ENCODE peak calls at places on chromosomes 13 and 19, in eight cellular contexts. One of them, this sample, is unnamed.

GRCh38 chr19:56098731-56099577 is 22.1 kb downstream of the ZNF787 start:
- DNase-seq in HCT116: no peak
- DNase-seq in transverse colon: no peak
- DNase-seq in ovary: no peak
- DNase-seq in heart left ventricle: no peak
- DNase-seq in body of pancreas: no peak
- DNase-seq in suprapubic skin: no peak
- DNase-seq in lower leg skin: no peak
- DNase-seq in this sample: no peak

GRCh38 chr13:68050746-68051145 is 820.6 kb upstream of the PCDH9 start:
- DNase-seq in HCT116: no peak
- DNase-seq in transverse colon: no peak
- DNase-seq in ovary: no peak
- DNase-seq in heart left ventricle: no peak
- DNase-seq in body of pancreas: no peak
- DNase-seq in suprapubic skin: no peak
- DNase-seq in lower leg skin: no peak
- DNase-seq in this sample: no peak

GRCh38 chr19:12828494-12828893 is 5.9 kb downstream of the RTBDN start:
- DNase-seq in HCT116: no peak
- DNase-seq in transverse colon: peak; percentile 67
- DNase-seq in ovary: no peak
- DNase-seq in heart left ventricle: no peak
- DNase-seq in body of pancreas: peak; percentile 65
- DNase-seq in suprapubic skin: no peak
- DNase-seq in lower leg skin: no peak
- DNase-seq in this sample: peak; percentile 49

GRCh38 chr13:30985637-30986205 is 53.3 kb downstream of the TEX26 start:
- DNase-seq in HCT116: no peak
- DNase-seq in transverse colon: no peak
- DNase-seq in ovary: no peak
- DNase-seq in heart left ventricle: no peak
- DNase-seq in body of pancreas: no peak
- DNase-seq in suprapubic skin: no peak
- DNase-seq in lower leg skin: no peak
- DNase-seq in this sample: no peak

GRCh38 chr19:18294467-18294864 is 13.0 kb upstream of the JUND start:
- DNase-seq in HCT116: no peak
- DNase-seq in transverse colon: peak; percentile 69
- DNase-seq in ovary: peak; percentile 64
- DNase-seq in heart left ventricle: no peak
- DNase-seq in body of pancreas: peak; percentile 54
- DNase-seq in suprapubic skin: no peak
- DNase-seq in lower leg skin: peak; percentile 69
- DNase-seq in this sample: peak; percentile 66

GRCh38 chr13:50809133-50810090 is 34.1 kb downstream of the DLEU7 start:
- DNase-seq in HCT116: no peak
- DNase-seq in transverse colon: no peak
- DNase-seq in ovary: no peak
- DNase-seq in heart left ventricle: no peak
- DNase-seq in body of pancreas: no peak
- DNase-seq in suprapubic skin: no peak
- DNase-seq in lower leg skin: no peak
- DNase-seq in this sample: no peak

GRCh38 chr19:4537953-4538600 is 1.8 kb downstream of the LRG1 start:
- DNase-seq in HCT116: no peak
- DNase-seq in transverse colon: no peak
- DNase-seq in ovary: no peak
- DNase-seq in heart left ventricle: no peak
- DNase-seq in body of pancreas: no peak
- DNase-seq in suprapubic skin: no peak
- DNase-seq in lower leg skin: no peak
- DNase-seq in this sample: no peak

GRCh38 chr13:52127783-52128702 is 830 bp downstream of the NEK5 start:
- DNase-seq in HCT116: peak; percentile 63
- DNase-seq in transverse colon: peak; percentile 71
- DNase-seq in ovary: peak; percentile 54
- DNase-seq in heart left ventricle: no peak
- DNase-seq in body of pancreas: peak; percentile 72
- DNase-seq in suprapubic skin: no peak
- DNase-seq in lower leg skin: peak; percentile 48
- DNase-seq in this sample: peak; percentile 67

GRCh38 chr19:17296278-17296677 is 6.9 kb downstream of the ABHD8 start:
- DNase-seq in HCT116: no peak
- DNase-seq in transverse colon: no peak
- DNase-seq in ovary: no peak
- DNase-seq in heart left ventricle: no peak
- DNase-seq in body of pancreas: no peak
- DNase-seq in suprapubic skin: no peak
- DNase-seq in lower leg skin: no peak
- DNase-seq in this sample: no peak

GRCh38 chr19:15633122-15633521 is 7.6 kb upstream of the CYP4F3 start:
- DNase-seq in HCT116: no peak
- DNase-seq in transverse colon: no peak
- DNase-seq in ovary: no peak
- DNase-seq in heart left ventricle: no peak
- DNase-seq in body of pancreas: no peak
- DNase-seq in suprapubic skin: no peak
- DNase-seq in lower leg skin: no peak
- DNase-seq in this sample: no peak

GRCh38 chr13:20002766-20003165 is 44.2 kb downstream of the ZMYM2 start:
- DNase-seq in HCT116: no peak
- DNase-seq in transverse colon: no peak
- DNase-seq in ovary: no peak
- DNase-seq in heart left ventricle: no peak
- DNase-seq in body of pancreas: no peak
- DNase-seq in suprapubic skin: no peak
- DNase-seq in lower leg skin: no peak
- DNase-seq in this sample: no peak

GRCh38 chr13:20001351-20001750 is 42.8 kb downstream of the ZMYM2 start:
- DNase-seq in HCT116: no peak
- DNase-seq in transverse colon: no peak
- DNase-seq in ovary: no peak
- DNase-seq in heart left ventricle: no peak
- DNase-seq in body of pancreas: no peak
- DNase-seq in suprapubic skin: no peak
- DNase-seq in lower leg skin: no peak
- DNase-seq in this sample: no peak

GRCh38 chr13:19998960-19999359 is 40.4 kb downstream of the ZMYM2 start:
- DNase-seq in HCT116: no peak
- DNase-seq in transverse colon: no peak
- DNase-seq in ovary: no peak
- DNase-seq in heart left ventricle: no peak
- DNase-seq in body of pancreas: no peak
- DNase-seq in suprapubic skin: no peak
- DNase-seq in lower leg skin: no peak
- DNase-seq in this sample: no peak

DNA sequence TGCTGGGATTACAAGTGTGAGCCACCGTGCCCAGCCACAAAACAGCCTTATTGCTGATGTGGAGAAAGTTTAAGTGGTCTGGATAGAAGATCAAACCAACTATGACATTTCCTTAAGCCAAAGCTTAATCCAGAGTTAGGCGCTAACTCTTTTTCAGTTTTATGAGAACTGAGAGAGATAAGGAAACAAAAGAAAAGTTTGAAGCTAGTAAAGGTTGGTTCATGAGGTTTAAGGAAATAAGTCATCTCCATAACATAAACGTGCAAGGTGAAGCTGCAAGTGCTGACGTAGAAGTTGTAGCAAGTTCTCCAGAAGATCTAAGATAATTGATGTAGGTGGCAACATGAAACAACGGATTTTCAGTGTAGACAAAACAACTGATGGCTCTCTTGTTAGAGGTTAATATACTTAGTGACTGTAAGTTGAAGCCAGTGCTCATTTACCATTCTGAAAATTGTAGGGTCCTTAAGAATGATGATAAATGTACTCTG is 41.6 kb downstream of the ZMYM2 start:
- DNase-seq in HCT116: no peak
- DNase-seq in transverse colon: no peak
- DNase-seq in ovary: no peak
- DNase-seq in heart left ventricle: no peak
- DNase-seq in body of pancreas: no peak
- DNase-seq in suprapubic skin: no peak
- DNase-seq in lower leg skin: no peak
- DNase-seq in this sample: no peak
- TF ChIP-seq POLR2A in HCT116: no peak
- TF ChIP-seq POLR2A in transverse colon: no peak
- TF ChIP-seq POLR2A in ovary: no peak
- TF ChIP-seq POLR2A in heart left ventricle: no peak
- TF ChIP-seq POLR2A in body of pancreas: no peak
- TF ChIP-seq POLR2A in suprapubic skin: no peak
- TF ChIP-seq POLR2A in lower leg skin: no peak
- TF ChIP-seq POLR2A in this sample: no peak

GRCh38 chr19:50050406-50051223 is 24.8 kb downstream of the ZNF473 start:
- DNase-seq in HCT116: no peak
- DNase-seq in transverse colon: peak; percentile 81
- DNase-seq in ovary: peak; percentile 64
- DNase-seq in heart left ventricle: peak; percentile 89
- DNase-seq in body of pancreas: peak; percentile 70
- DNase-seq in suprapubic skin: peak; percentile 91
- DNase-seq in lower leg skin: peak; percentile 82
- DNase-seq in this sample: peak; percentile 55
- TF ChIP-seq POLR2A in HCT116: no peak
- TF ChIP-seq POLR2A in transverse colon: no peak
- TF ChIP-seq POLR2A in ovary: no peak
- TF ChIP-seq POLR2A in heart left ventricle: no peak
- TF ChIP-seq POLR2A in body of pancreas: peak; percentile 15
- TF ChIP-seq POLR2A in suprapubic skin: no peak
- TF ChIP-seq POLR2A in lower leg skin: no peak
- TF ChIP-seq POLR2A in this sample: no peak

GRCh38 chr19:19321143-19321577 is 531 bp downstream of the MAU2 start:
- DNase-seq in HCT116: no peak
- DNase-seq in transverse colon: peak; percentile 19
- DNase-seq in ovary: no peak
- DNase-seq in heart left ventricle: no peak
- DNase-seq in body of pancreas: no peak
- DNase-seq in suprapubic skin: no peak
- DNase-seq in lower leg skin: no peak
- DNase-seq in this sample: no peak

GRCh38 chr19:19324059-19324755 is 3.6 kb downstream of the MAU2 start:
- DNase-seq in HCT116: no peak
- DNase-seq in transverse colon: no peak
- DNase-seq in ovary: no peak
- DNase-seq in heart left ventricle: no peak
- DNase-seq in body of pancreas: no peak
- DNase-seq in suprapubic skin: no peak
- DNase-seq in lower leg skin: no peak
- DNase-seq in this sample: no peak

GRCh38 chr19:19316082-19316481 is 4.2 kb downstream of the SUGP1 start:
- DNase-seq in HCT116: no peak
- DNase-seq in transverse colon: no peak
- DNase-seq in ovary: no peak
- DNase-seq in heart left ventricle: no peak
- DNase-seq in body of pancreas: no peak
- DNase-seq in suprapubic skin: no peak
- DNase-seq in lower leg skin: no peak
- DNase-seq in this sample: no peak

GRCh38 chr19:19319725-19320361 is 466 bp downstream of the SUGP1 start:
- DNase-seq in HCT116: no peak
- DNase-seq in transverse colon: peak; percentile 10
- DNase-seq in ovary: no peak
- DNase-seq in heart left ventricle: no peak
- DNase-seq in body of pancreas: no peak
- DNase-seq in suprapubic skin: no peak
- DNase-seq in lower leg skin: no peak
- DNase-seq in this sample: no peak

DNA sequence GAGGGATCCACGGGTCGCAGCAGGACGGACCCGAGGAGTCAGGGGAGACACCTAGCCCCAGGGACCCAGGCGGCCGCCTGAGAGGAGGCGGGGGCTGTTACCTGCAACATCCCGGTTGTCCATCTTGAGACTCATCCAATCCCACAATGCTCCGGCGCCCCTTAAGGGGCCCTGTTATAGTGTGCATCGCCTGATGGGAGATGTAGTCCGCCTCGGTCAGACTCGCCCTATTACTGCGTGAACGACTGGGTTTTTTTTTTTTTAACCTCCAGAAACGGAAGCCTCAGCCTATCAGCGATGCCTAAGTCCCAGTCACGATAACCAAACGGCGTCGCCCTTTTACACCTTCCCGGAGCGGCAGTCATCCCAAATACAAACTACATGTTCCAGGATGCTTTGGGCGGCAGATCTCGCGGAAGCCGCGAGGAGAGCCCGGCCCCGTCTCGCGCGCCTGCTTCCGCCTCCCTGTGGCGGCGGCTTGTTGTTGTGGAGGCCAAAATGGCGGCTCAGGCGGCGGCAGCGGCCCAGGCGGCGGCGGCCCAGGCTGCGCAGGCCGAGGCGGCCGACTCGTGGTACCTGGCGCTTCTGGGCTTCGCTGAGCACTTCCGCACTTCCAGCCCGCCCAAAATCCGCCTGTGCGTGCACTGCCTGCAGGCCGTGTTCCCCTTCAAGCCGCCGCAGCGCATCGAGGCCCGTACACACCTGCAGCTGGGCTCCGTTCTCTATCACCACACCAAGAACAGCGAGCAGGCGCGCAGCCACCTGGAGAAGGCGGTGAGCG is at the start of the genes MAU2 and SUGP1:
- DNase-seq in HCT116: peak; percentile 87
- DNase-seq in transverse colon: peak; percentile 92
- DNase-seq in ovary: peak; percentile 86
- DNase-seq in heart left ventricle: peak; percentile 92
- DNase-seq in body of pancreas: peak; percentile 89
- DNase-seq in suprapubic skin: peak; percentile 91
- DNase-seq in lower leg skin: peak; percentile 87
- DNase-seq in this sample: peak; percentile 90
- TF ChIP-seq POLR2A in HCT116: peak; percentile 72
- TF ChIP-seq POLR2A in transverse colon: peak; percentile 60
- TF ChIP-seq POLR2A in ovary: peak; percentile 20
- TF ChIP-seq POLR2A in heart left ventricle: peak; percentile 45
- TF ChIP-seq POLR2A in body of pancreas: peak; percentile 70
- TF ChIP-seq POLR2A in suprapubic skin: peak; percentile 26
- TF ChIP-seq POLR2A in lower leg skin: no peak
- TF ChIP-seq POLR2A in this sample: no peak

DNA sequence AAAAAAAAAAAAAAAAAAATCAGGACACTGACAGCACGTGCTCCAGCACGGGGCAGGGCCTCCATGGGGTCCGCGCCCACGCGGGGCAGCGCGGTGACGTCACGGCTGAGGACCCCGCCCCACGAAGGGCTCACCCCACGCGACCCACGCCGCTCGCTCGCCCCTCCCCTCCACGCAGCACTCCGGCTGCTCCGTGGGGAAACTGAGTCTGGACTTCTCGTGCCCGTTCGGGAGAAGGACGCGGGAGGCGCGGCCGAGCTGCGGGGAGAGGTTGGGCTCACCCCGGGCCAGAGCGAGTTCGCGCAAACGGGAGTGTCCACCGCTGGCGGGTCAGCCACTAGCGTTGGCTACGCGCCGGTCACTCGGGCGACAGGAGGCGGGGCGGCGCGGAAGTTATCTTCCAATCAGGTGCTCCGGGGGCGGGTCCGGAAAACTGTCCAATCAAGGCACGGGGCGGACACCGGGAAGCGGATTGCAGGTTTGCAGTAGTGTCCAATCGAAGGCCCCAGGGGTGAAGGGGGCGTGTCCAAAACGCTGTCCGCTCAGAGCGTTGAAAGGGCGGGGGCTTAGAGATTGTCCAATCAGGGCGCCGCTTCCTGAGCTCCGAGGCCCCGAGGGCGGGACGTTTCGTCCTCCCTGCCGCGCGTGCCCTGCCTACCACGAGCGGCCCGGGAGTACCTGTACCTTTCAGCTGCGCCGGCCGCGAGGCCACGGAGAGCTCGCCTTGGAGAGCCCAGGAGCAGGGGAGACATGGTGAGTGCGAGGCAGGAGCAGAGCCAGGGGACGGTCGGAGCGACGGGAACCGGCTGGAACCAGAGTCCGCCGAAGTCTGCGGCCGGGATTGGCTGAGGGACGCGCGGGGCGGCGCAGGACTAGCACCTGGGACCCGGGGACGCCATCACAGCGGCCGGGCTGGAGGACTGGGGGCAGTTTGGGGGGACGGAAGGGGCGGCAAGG is at the start of gene ZNF57:
- DNase-seq in HCT116: peak; percentile 98
- DNase-seq in transverse colon: peak; percentile 100
- DNase-seq in ovary: peak; percentile 100
- DNase-seq in heart left ventricle: peak; percentile 100
- DNase-seq in body of pancreas: peak; percentile 100
- DNase-seq in suprapubic skin: peak; percentile 100
- DNase-seq in lower leg skin: peak; percentile 100
- DNase-seq in this sample: peak; percentile 100
- TF ChIP-seq POLR2A in HCT116: peak; percentile 25
- TF ChIP-seq POLR2A in transverse colon: peak; percentile 94
- TF ChIP-seq POLR2A in ovary: no peak
- TF ChIP-seq POLR2A in heart left ventricle: peak; percentile 59
- TF ChIP-seq POLR2A in body of pancreas: peak; percentile 74
- TF ChIP-seq POLR2A in suprapubic skin: no peak
- TF ChIP-seq POLR2A in lower leg skin: no peak
- TF ChIP-seq POLR2A in this sample: peak; percentile 73